ENCODE peak calls at places on chromosome 10, in ten cellular contexts. One of them, this sample, is unnamed.
A peak's percentile ranks its signal among the peaks of the same experiment; 100 is the strongest.

GRCh38 chr10:113094114-113094486 is 144.1 kb downstream of the TCF7L2 start:
- DNase-seq in colonic mucosa: no peak
- DNase-seq in activated effector memory CD4-positive, alpha-beta T cell treated with Interleukin-2 at 50 U/mL for 16 hours: no peak
- DNase-seq in choroid plexus epithelial cell: peak; percentile 52
- DNase-seq in right lobe of liver: no peak
- DNase-seq in fibroblast of lung: no peak
- DNase-seq in stromal cell of bone marrow: no peak
- DNase-seq in cardiac fibroblast: peak; percentile 73
- DNase-seq in naive thymus-derived CD8-positive, alpha-beta T cell: no peak
- DNase-seq in NCI-H1694: no peak
- DNase-seq in this sample: no peak

GRCh38 chr10:106682175-106682574 is 482.3 kb downstream of the SORCS1 start:
- DNase-seq in colonic mucosa: no peak
- DNase-seq in activated effector memory CD4-positive, alpha-beta T cell treated with Interleukin-2 at 50 U/mL for 16 hours: no peak
- DNase-seq in choroid plexus epithelial cell: peak; percentile 53
- DNase-seq in right lobe of liver: no peak
- DNase-seq in fibroblast of lung: no peak
- DNase-seq in stromal cell of bone marrow: no peak
- DNase-seq in cardiac fibroblast: peak; percentile 36
- DNase-seq in naive thymus-derived CD8-positive, alpha-beta T cell: no peak
- DNase-seq in NCI-H1694: no peak
- DNase-seq in this sample: no peak

GRCh38 chr10:24873281-24873683 is 79.1 kb downstream of the PRTFDC1 start:
- DNase-seq in colonic mucosa: no peak
- DNase-seq in activated effector memory CD4-positive, alpha-beta T cell treated with Interleukin-2 at 50 U/mL for 16 hours: no peak
- DNase-seq in choroid plexus epithelial cell: peak; percentile 98
- DNase-seq in right lobe of liver: no peak
- DNase-seq in fibroblast of lung: peak; percentile 97
- DNase-seq in stromal cell of bone marrow: peak; percentile 69
- DNase-seq in cardiac fibroblast: peak; percentile 98
- DNase-seq in naive thymus-derived CD8-positive, alpha-beta T cell: no peak
- DNase-seq in NCI-H1694: peak; percentile 17
- DNase-seq in this sample: peak; percentile 17

GRCh38 chr10:35447693-35448407 is 111.5 kb downstream of the CCNY start:
- DNase-seq in colonic mucosa: peak; percentile 58
- DNase-seq in activated effector memory CD4-positive, alpha-beta T cell treated with Interleukin-2 at 50 U/mL for 16 hours: peak; percentile 17
- DNase-seq in choroid plexus epithelial cell: peak; percentile 82
- DNase-seq in right lobe of liver: no peak
- DNase-seq in fibroblast of lung: peak; percentile 92
- DNase-seq in stromal cell of bone marrow: no peak
- DNase-seq in cardiac fibroblast: peak; percentile 77
- DNase-seq in naive thymus-derived CD8-positive, alpha-beta T cell: peak; percentile 64
- DNase-seq in NCI-H1694: peak; percentile 12
- DNase-seq in this sample: peak; percentile 95

GRCh38 chr10:115856580-115856979 is 416.4 kb downstream of the GFRA1 start:
- DNase-seq in colonic mucosa: no peak
- DNase-seq in activated effector memory CD4-positive, alpha-beta T cell treated with Interleukin-2 at 50 U/mL for 16 hours: no peak
- DNase-seq in choroid plexus epithelial cell: peak; percentile 9
- DNase-seq in right lobe of liver: no peak
- DNase-seq in fibroblast of lung: no peak
- DNase-seq in stromal cell of bone marrow: no peak
- DNase-seq in cardiac fibroblast: no peak
- DNase-seq in naive thymus-derived CD8-positive, alpha-beta T cell: no peak
- DNase-seq in NCI-H1694: no peak
- DNase-seq in this sample: no peak

GRCh38 chr10:58412502-58412961 is 27.3 kb downstream of the TFAM start:
- DNase-seq in colonic mucosa: no peak
- DNase-seq in activated effector memory CD4-positive, alpha-beta T cell treated with Interleukin-2 at 50 U/mL for 16 hours: no peak
- DNase-seq in choroid plexus epithelial cell: peak; percentile 96
- DNase-seq in right lobe of liver: no peak
- DNase-seq in fibroblast of lung: peak; percentile 94
- DNase-seq in stromal cell of bone marrow: peak; percentile 63
- DNase-seq in cardiac fibroblast: peak; percentile 81
- DNase-seq in naive thymus-derived CD8-positive, alpha-beta T cell: no peak
- DNase-seq in NCI-H1694: no peak
- DNase-seq in this sample: peak; percentile 56

GRCh38 chr10:100859204-100859763 is 53.5 kb upstream of the SLF2 start:
- DNase-seq in colonic mucosa: no peak
- DNase-seq in activated effector memory CD4-positive, alpha-beta T cell treated with Interleukin-2 at 50 U/mL for 16 hours: no peak
- DNase-seq in choroid plexus epithelial cell: no peak
- DNase-seq in right lobe of liver: no peak
- DNase-seq in fibroblast of lung: no peak
- DNase-seq in stromal cell of bone marrow: no peak
- DNase-seq in cardiac fibroblast: no peak
- DNase-seq in naive thymus-derived CD8-positive, alpha-beta T cell: no peak
- DNase-seq in NCI-H1694: no peak
- DNase-seq in this sample: no peak

GRCh38 chr10:1007583-1007982 is 18.1 kb downstream of the IDI2 start:
- DNase-seq in colonic mucosa: no peak
- DNase-seq in activated effector memory CD4-positive, alpha-beta T cell treated with Interleukin-2 at 50 U/mL for 16 hours: no peak
- DNase-seq in choroid plexus epithelial cell: no peak
- DNase-seq in right lobe of liver: no peak
- DNase-seq in fibroblast of lung: no peak
- DNase-seq in stromal cell of bone marrow: no peak
- DNase-seq in cardiac fibroblast: no peak
- DNase-seq in naive thymus-derived CD8-positive, alpha-beta T cell: no peak
- DNase-seq in NCI-H1694: no peak
- DNase-seq in this sample: no peak

GRCh38 chr10:79221110-79222051 is 125.9 kb upstream of the PPIF start:
- DNase-seq in colonic mucosa: peak; percentile 41
- DNase-seq in activated effector memory CD4-positive, alpha-beta T cell treated with Interleukin-2 at 50 U/mL for 16 hours: no peak
- DNase-seq in choroid plexus epithelial cell: peak; percentile 89
- DNase-seq in right lobe of liver: no peak
- DNase-seq in fibroblast of lung: peak; percentile 91
- DNase-seq in stromal cell of bone marrow: no peak
- DNase-seq in cardiac fibroblast: peak; percentile 78
- DNase-seq in naive thymus-derived CD8-positive, alpha-beta T cell: no peak
- DNase-seq in NCI-H1694: peak; percentile 83
- DNase-seq in this sample: no peak

GRCh38 chr10:76117949-76118348 is 686.5 kb downstream of the LRMDA start:
- DNase-seq in colonic mucosa: no peak
- DNase-seq in activated effector memory CD4-positive, alpha-beta T cell treated with Interleukin-2 at 50 U/mL for 16 hours: no peak
- DNase-seq in choroid plexus epithelial cell: no peak
- DNase-seq in right lobe of liver: no peak
- DNase-seq in fibroblast of lung: peak; percentile 76
- DNase-seq in stromal cell of bone marrow: peak; percentile 88
- DNase-seq in cardiac fibroblast: peak; percentile 71
- DNase-seq in naive thymus-derived CD8-positive, alpha-beta T cell: no peak
- DNase-seq in NCI-H1694: no peak
- DNase-seq in this sample: no peak

GRCh38 chr10:1674501-1674900 is 62.8 kb downstream of the ADARB2 start:
- DNase-seq in colonic mucosa: no peak
- DNase-seq in activated effector memory CD4-positive, alpha-beta T cell treated with Interleukin-2 at 50 U/mL for 16 hours: no peak
- DNase-seq in choroid plexus epithelial cell: no peak
- DNase-seq in right lobe of liver: no peak
- DNase-seq in fibroblast of lung: no peak
- DNase-seq in stromal cell of bone marrow: no peak
- DNase-seq in cardiac fibroblast: no peak
- DNase-seq in naive thymus-derived CD8-positive, alpha-beta T cell: no peak
- DNase-seq in NCI-H1694: no peak
- DNase-seq in this sample: no peak

GRCh38 chr10:49202266-49202665 is 14.1 kb upstream of the TMEM273 start:
- DNase-seq in colonic mucosa: no peak
- DNase-seq in activated effector memory CD4-positive, alpha-beta T cell treated with Interleukin-2 at 50 U/mL for 16 hours: no peak
- DNase-seq in choroid plexus epithelial cell: no peak
- DNase-seq in right lobe of liver: no peak
- DNase-seq in fibroblast of lung: no peak
- DNase-seq in stromal cell of bone marrow: no peak
- DNase-seq in cardiac fibroblast: no peak
- DNase-seq in naive thymus-derived CD8-positive, alpha-beta T cell: no peak
- DNase-seq in NCI-H1694: no peak
- DNase-seq in this sample: no peak

GRCh38 chr10:93559490-93559889 is 7.0 kb upstream of the FFAR4 start:
- DNase-seq in colonic mucosa: no peak
- DNase-seq in activated effector memory CD4-positive, alpha-beta T cell treated with Interleukin-2 at 50 U/mL for 16 hours: no peak
- DNase-seq in choroid plexus epithelial cell: no peak
- DNase-seq in right lobe of liver: no peak
- DNase-seq in fibroblast of lung: no peak
- DNase-seq in stromal cell of bone marrow: no peak
- DNase-seq in cardiac fibroblast: no peak
- DNase-seq in naive thymus-derived CD8-positive, alpha-beta T cell: no peak
- DNase-seq in NCI-H1694: no peak
- DNase-seq in this sample: no peak

This sample was measured in NCI-H69.